ENCODE peak calls at places on chromosomes 1 and 21, in eight cellular contexts. W, X, V, Q, M, J, E and A are unnamed samples.

GRCh38 chr1:60376196-60376595 is 302.6 kb upstream of the C1orf87 start:
- DNase-seq in W (no peak), X (no peak), V (no peak), Q (no peak), M (no peak), J (no peak), E (no peak), A (peak)

GRCh38 chr1:16218674-16219071 is 6.2 kb upstream of the ARHGEF19 start:
- DNase-seq in W (no peak), X (no peak), V (no peak), Q (no peak), M (no peak), J (no peak), E (no peak), A (no peak)

GRCh38 chr1:15945832-15946448 is 30.0 kb downstream of the ZBTB17 start:
- DNase-seq in W (no peak), X (no peak), V (no peak), Q (no peak), M (no peak), J (no peak), E (no peak), A (no peak)

GRCh38 chr21:17900281-17900989 is 81.3 kb upstream of the C21orf91 start:
- DNase-seq in W (no peak), X (no peak), V (no peak), Q (no peak), M (no peak), J (no peak), E (no peak), A (no peak)

GRCh38 chr1:83632906-83633305 is 366.0 kb downstream of the TTLL7 start:
- DNase-seq in W (no peak), X (no peak), V (no peak), Q (no peak), M (no peak), J (no peak), E (no peak), A (no peak)

GRCh38 chr1:29213055-29213454 is 17.7 kb downstream of the MECR start:
- DNase-seq in W (no peak), X (no peak), V (no peak), Q (no peak), M (no peak), J (no peak), E (no peak), A (no peak)

GRCh38 chr1:89465201-89465600 is 59.4 kb upstream of the LRRC8B start:
- DNase-seq in W (no peak), X (no peak), V (no peak), Q (no peak), M (no peak), J (no peak), E (no peak), A (no peak)

GRCh38 chr1:67969446-67969845 is 81.0 kb downstream of the DIRAS3 start:
- DNase-seq in W (no peak), X (no peak), V (no peak), Q (no peak), M (no peak), J (no peak), E (no peak), A (no peak)

GRCh38 chr1:145690587-145691558 is 16.3 kb downstream of the PDZK1 start:
- DNase-seq in W (no peak), X (no peak), V (peak), Q (no peak), M (peak), J (peak), E (peak), A (peak)

GRCh38 chr1:102897537-102897936 is 210.8 kb downstream of the COL11A1 start:
- DNase-seq in W (no peak), X (no peak), V (no peak), Q (no peak), M (peak), J (peak), E (peak), A (peak)

GRCh38 chr1:111406325-111406768 is 21.2 kb downstream of the OVGP1 start:
- DNase-seq in W (no peak), X (peak), V (no peak), Q (no peak), M (no peak), J (peak), E (no peak), A (no peak)

GRCh38 chr1:15723631-15724246 is 12.3 kb upstream of the SLC25A34 start:
- DNase-seq in W (no peak), X (no peak), V (no peak), Q (no peak), M (no peak), J (no peak), E (no peak), A (no peak)

GRCh38 chr1:67880056-67880601 is 46.9 kb upstream of the GNG12 start:
- DNase-seq in W (no peak), X (no peak), V (peak), Q (no peak), M (no peak), J (peak), E (peak), A (peak)

GRCh38 chr1:55589656-55590297 is 374.6 kb upstream of the USP24 start:
- DNase-seq in W (no peak), X (no peak), V (peak), Q (no peak), M (no peak), J (peak), E (peak), A (no peak)

GRCh38 chr1:43454270-43455011 is 710 bp upstream of the HYI start:
- DNase-seq in W (no peak), X (peak), V (peak), Q (peak), M (peak), J (peak), E (peak), A (peak)

GRCh38 chr1:183443025-183443424 is 24.8 kb upstream of the NMNAT2 start:
- DNase-seq in W (no peak), X (no peak), V (no peak), Q (no peak), M (no peak), J (no peak), E (no peak), A (no peak)

GRCh38 chr1:67629370-67630075 is 55.5 kb upstream of the GADD45A start:
- DNase-seq in W (no peak), X (no peak), V (no peak), Q (no peak), M (no peak), J (no peak), E (no peak), A (no peak)

GRCh38 chr21:17250651-17251294 is 262.1 kb upstream of the CXADR start:
- DNase-seq in W (no peak), X (no peak), V (no peak), Q (no peak), M (no peak), J (peak), E (peak), A (no peak)

GRCh38 chr1:161427733-161428516 is 60.2 kb upstream of the CFAP126 start:
- DNase-seq in W (peak), X (no peak), V (no peak), Q (no peak), M (no peak), J (peak), E (peak), A (peak)

GRCh38 chr1:11531943-11532342 is 53.0 kb downstream of the DISP3 start:
- DNase-seq in W (no peak), X (no peak), V (no peak), Q (no peak), M (no peak), J (no peak), E (no peak), A (no peak)

GRCh38 chr1:108563808-108564207 is 3.9 kb downstream of the EEIG2 start:
- DNase-seq in W (no peak), X (no peak), V (no peak), Q (no peak), M (no peak), J (no peak), E (no peak), A (no peak)

GRCh38 chr1:232984577-232985425 is 34.4 kb downstream of the NTPCR start:
- DNase-seq in W (no peak), X (no peak), V (no peak), Q (no peak), M (no peak), J (no peak), E (no peak), A (no peak)

GRCh38 chr1:48217861-48218260 is 4.7 kb upstream of the SLC5A9 start:
- DNase-seq in W (no peak), X (no peak), V (no peak), Q (no peak), M (no peak), J (peak), E (no peak), A (no peak)

GRCh38 chr1:93977546-93977945 is 68.3 kb upstream of the GCLM start:
- DNase-seq in W (no peak), X (no peak), V (no peak), Q (no peak), M (no peak), J (peak), E (no peak), A (no peak)

GRCh38 chr21:17552410-17552809 is 39.6 kb downstream of the CXADR start:
- DNase-seq in W (no peak), X (no peak), V (no peak), Q (no peak), M (no peak), J (no peak), E (no peak), A (no peak)

GRCh38 chr1:25439287-25439686 is 8.6 kb downstream of the MACO1 start:
- DNase-seq in W (no peak), X (no peak), V (no peak), Q (no peak), M (no peak), J (no peak), E (no peak), A (no peak)

GRCh38 chr1:25437672-25438071 is 7.0 kb downstream of the MACO1 start:
- DNase-seq in W (no peak), X (no peak), V (no peak), Q (no peak), M (no peak), J (no peak), E (no peak), A (no peak)

GRCh38 chr1:25447547-25447946 is 16.9 kb downstream of the MACO1 start:
- DNase-seq in W (no peak), X (no peak), V (no peak), Q (no peak), M (no peak), J (no peak), E (no peak), A (no peak)

GRCh38 chr1:25443030-25443699 is 12.5 kb downstream of the MACO1 start:
- DNase-seq in W (no peak), X (no peak), V (no peak), Q (no peak), M (no peak), J (no peak), E (no peak), A (no peak)

GRCh38 chr1:25442178-25442577 is 11.5 kb downstream of the MACO1 start:
- DNase-seq in W (no peak), X (no peak), V (no peak), Q (no peak), M (no peak), J (peak), E (no peak), A (no peak)
- TF ChIP-seq CTCF in W (no peak), X (no peak), V (no peak), Q (no peak), M (no peak), J (no peak), E (no peak), A (no peak)

DNA sequence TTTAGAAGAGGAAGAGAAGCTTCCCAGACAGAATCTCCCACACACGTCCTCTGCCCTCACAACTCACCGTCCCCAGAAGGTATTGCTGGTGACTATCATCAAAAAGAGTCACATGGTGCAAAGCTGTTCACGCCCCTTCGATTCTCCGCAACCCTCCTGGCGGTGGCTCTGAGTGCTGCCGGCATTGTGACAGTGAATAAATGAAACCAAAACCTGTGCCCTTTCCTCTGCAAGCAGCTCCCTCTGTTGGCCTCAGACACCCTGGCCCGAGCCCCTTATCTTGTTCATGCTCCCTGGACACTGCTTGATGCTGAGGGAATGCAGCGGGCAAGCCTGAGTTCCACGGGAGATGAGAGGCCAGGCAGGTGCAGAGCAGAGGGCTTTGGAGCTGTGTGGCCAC is 510.3 kb downstream of the NPHP4 start:
- DNase-seq in W (peak), X (peak), V (no peak), Q (no peak), M (no peak), J (no peak), E (no peak), A (no peak)
- TF ChIP-seq CTCF in W (peak), X (peak), V (no peak), Q (no peak), M (no peak), J (no peak), E (no peak), A (no peak)

DNA sequence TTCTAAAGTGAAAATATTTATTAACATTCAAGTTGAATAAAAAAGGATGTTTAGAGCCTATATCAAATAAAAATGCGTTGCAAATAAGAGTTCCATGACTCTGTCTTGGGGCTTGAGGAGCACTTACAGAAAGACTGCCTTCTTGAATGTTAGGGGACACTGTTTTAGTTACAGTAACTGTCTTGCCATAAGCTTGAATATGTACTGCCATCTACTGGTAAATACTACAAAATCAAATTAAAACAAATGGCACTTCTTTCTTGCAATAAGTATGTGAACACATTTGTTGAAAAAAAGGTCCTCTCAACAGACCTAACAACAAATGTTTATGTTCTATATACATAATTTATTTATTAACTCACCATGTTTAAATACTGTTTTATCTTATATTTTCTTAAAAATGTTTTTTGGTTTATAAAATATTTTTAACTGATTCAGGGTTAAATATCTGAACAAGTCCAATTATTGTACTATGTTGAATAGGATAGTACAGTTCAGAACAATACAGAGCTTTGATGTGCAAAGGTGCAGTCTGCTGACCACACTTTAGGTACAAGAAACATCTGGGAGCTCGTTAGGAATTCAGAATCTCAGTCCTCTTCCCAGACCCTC is 199.5 kb downstream of the LRRIQ3 start:
- DNase-seq in W (no peak), X (peak), V (no peak), Q (no peak), M (no peak), J (peak), E (peak), A (peak)
- TF ChIP-seq CTCF in W (peak), X (peak), V (peak), Q (no peak), M (peak), J (peak), E (no peak), A (peak)

GRCh38 chr1:40179496-40180089 is 18.4 kb downstream of the RLF start:
- DNase-seq in W (no peak), X (no peak), V (no peak), Q (no peak), M (no peak), J (no peak), E (no peak), A (no peak)

GRCh38 chr1:40184193-40184592 is 23.0 kb downstream of the RLF start:
- DNase-seq in W (no peak), X (no peak), V (no peak), Q (no peak), M (no peak), J (no peak), E (no peak), A (no peak)

GRCh38 chr1:40187399-40187798 is 26.2 kb downstream of the RLF start:
- DNase-seq in W (no peak), X (no peak), V (no peak), Q (no peak), M (no peak), J (peak), E (no peak), A (no peak)

GRCh38 chr1:40185951-40186864 is 25.0 kb downstream of the RLF start:
- DNase-seq in W (no peak), X (peak), V (no peak), Q (no peak), M (no peak), J (peak), E (no peak), A (no peak)

DNA sequence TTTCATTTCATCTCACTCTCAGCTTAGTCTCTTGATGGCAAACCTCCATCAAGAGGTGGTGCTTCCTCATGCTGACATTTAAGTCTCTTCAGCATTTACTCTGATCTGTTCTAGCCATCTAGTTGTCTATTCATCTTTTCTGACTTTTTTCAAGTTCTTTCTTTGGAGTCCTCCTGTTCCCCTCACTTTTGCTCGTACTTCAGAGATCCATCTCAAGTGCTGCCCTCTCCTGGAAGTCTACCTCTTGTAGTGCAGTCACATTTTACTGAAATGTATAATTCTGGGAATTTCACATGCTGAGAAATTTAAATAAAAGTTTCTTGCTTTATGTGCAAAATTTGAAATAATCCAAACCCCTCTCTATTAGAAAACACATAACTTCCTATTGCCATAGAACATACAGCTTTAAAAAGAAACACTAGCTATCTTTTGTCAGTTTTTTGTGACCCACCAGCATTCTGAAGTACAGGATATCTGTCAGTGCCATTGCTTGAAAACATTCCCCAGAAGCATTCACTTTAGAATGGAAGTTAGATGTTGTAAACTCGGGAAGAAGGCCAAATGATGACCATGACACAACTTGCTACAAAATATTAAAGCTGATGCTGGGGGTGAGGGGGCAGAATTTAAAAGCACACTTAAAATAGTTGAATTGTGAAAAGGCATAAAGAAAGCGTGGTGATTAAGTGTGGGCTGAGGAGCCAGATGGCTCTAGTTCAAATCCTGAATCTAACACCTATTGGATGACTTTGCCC is 21.9 kb downstream of the RLF start:
- DNase-seq in W (no peak), X (peak), V (no peak), Q (no peak), M (no peak), J (peak), E (peak), A (no peak)
- TF ChIP-seq CTCF in W (peak), X (peak), V (peak), Q (no peak), M (peak), J (peak), E (peak), A (peak)

GRCh38 chr1:187041104-187041503 is 212.4 kb downstream of the PLA2G4A start:
- DNase-seq in W (no peak), X (no peak), V (no peak), Q (no peak), M (no peak), J (no peak), E (no peak), A (no peak)
- TF ChIP-seq CTCF in W (no peak), X (no peak), V (no peak), Q (no peak), M (no peak), J (no peak), E (no peak), A (no peak)

GRCh38 chr1:22671999-22672398 is 19.0 kb downstream of the C1QB start:
- DNase-seq in W (no peak), X (no peak), V (no peak), Q (no peak), M (no peak), J (no peak), E (no peak), A (no peak)

GRCh38 chr1:22677861-22678521 is 25.0 kb downstream of the C1QB start:
- DNase-seq in W (no peak), X (no peak), V (no peak), Q (no peak), M (no peak), J (no peak), E (no peak), A (no peak)

GRCh38 chr1:22673486-22674409 is 20.7 kb downstream of the C1QB start:
- DNase-seq in W (peak), X (peak), V (peak), Q (no peak), M (no peak), J (peak), E (peak), A (peak)

GRCh38 chr1:22676916-22677601 is 24.0 kb downstream of the C1QB start:
- DNase-seq in W (no peak), X (no peak), V (no peak), Q (no peak), M (no peak), J (no peak), E (no peak), A (peak)

GRCh38 chr1:22674410-22674749 is 21.3 kb downstream of the C1QB start:
- DNase-seq in W (no peak), X (no peak), V (no peak), Q (no peak), M (no peak), J (no peak), E (no peak), A (no peak)
- TF ChIP-seq CTCF in W (no peak), X (peak), V (no peak), Q (peak), M (no peak), J (no peak), E (no peak), A (no peak)

GRCh38 chr1:158649052-158649451 is 37.5 kb downstream of the SPTA1 start:
- DNase-seq in W (no peak), X (peak), V (no peak), Q (no peak), M (no peak), J (no peak), E (no peak), A (no peak)
- TF ChIP-seq CTCF in W (no peak), X (peak), V (no peak), Q (no peak), M (no peak), J (no peak), E (no peak), A (no peak)